ENCODE peak calls at places on chromosomes 4 and X, in four cellular contexts. Q is HepG2, I is Peyer's patch, C is IMR-90. H is an unnamed sample.

GRCh38 chr4:85928775-85929585 is 430.9 kb downstream of the MAPK10 start:
- DNase-seq in C (peak; percentile 47), I (no peak), Q (peak; percentile 54), H (peak; percentile 9)

GRCh38 chr4:76090241-76090691 is 15.8 kb downstream of the ART3 start:
- DNase-seq in Q (peak; percentile 13), C (peak; percentile 94), I (peak; percentile 22), H (peak; percentile 94)

GRCh38 chrX:43703211-43703791 is 47.2 kb downstream of the MAOA start:
- DNase-seq in Q (peak; percentile 48), I (no peak), C (peak; percentile 16), H (peak; percentile 50)

GRCh38 chr4:10035130-10035529 is 13.8 kb upstream of the SLC2A9 start:
- DNase-seq in C (no peak), I (no peak), Q (no peak), H (no peak)

GRCh38 chr4:112189754-112190153 is 41.8 kb upstream of the AP1AR start:
- DNase-seq in I (no peak), C (peak; percentile 12), Q (no peak), H (peak; percentile 54)

GRCh38 chr4:124139044-124139443 is 573.5 kb downstream of the ANKRD50 start:
- DNase-seq in Q (no peak), C (no peak), I (no peak), H (no peak)

GRCh38 chr4:143025111-143025704 is 159.5 kb upstream of the USP38 start:
- DNase-seq in I (no peak), Q (peak; percentile 9), C (peak; percentile 33), H (peak; percentile 66)

GRCh38 chr4:74038161-74039064 is at the start of gene CXCL3:
- DNase-seq in Q (no peak), I (peak; percentile 18), C (peak; percentile 40), H (peak; percentile 74)

GRCh38 chr4:119604266-119604665 is 24.3 kb downstream of the PDE5A start:
- DNase-seq in I (no peak), Q (no peak), C (no peak), H (no peak)

GRCh38 chrX:71930298-71930697 is 19.7 kb downstream of the NHSL2 start:
- DNase-seq in Q (no peak), I (no peak), C (no peak), H (peak; percentile 40)

GRCh38 chr4:80071643-80072606 is 1.1 kb downstream of the ANTXR2 start:
- DNase-seq in Q (peak; percentile 6), C (peak; percentile 22), I (peak; percentile 71), H (peak; percentile 46)

GRCh38 chr4:504076-504475 is 5.1 kb downstream of the PIGG start:
- DNase-seq in C (no peak), Q (no peak), I (no peak), H (peak; percentile 14)

GRCh38 chr4:47465008-47465407 is 1.5 kb upstream of the COMMD8 start:
- DNase-seq in I (no peak), Q (no peak), C (no peak), H (no peak)

GRCh38 chr4:153541426-153542096 is 75.4 kb downstream of the TMEM131L start:
- DNase-seq in C (peak; percentile 95), Q (no peak), I (no peak), H (peak; percentile 88)

GRCh38 chrX:106286053-106286650 is 118.0 kb downstream of the PWWP3B start:
- DNase-seq in Q (peak; percentile 50), I (no peak), C (no peak), H (no peak)

GRCh38 chrX:41384041-41384705 is 50.2 kb downstream of the DDX3X start:
- DNase-seq in I (peak; percentile 61), Q (no peak), C (peak; percentile 86), H (peak; percentile 82)

GRCh38 chrX:38859602-38860001 is 58.3 kb downstream of the MID1IP1 start:
- DNase-seq in Q (no peak), C (peak; percentile 52), I (no peak), H (peak; percentile 42)

GRCh38 chrX:154986826-154987575 is 35.5 kb downstream of the F8 start:
- DNase-seq in Q (no peak), C (no peak), I (no peak), H (peak; percentile 12)

GRCh38 chr4:78864405-78865024 is 74.7 kb downstream of the PAQR3 start:
- DNase-seq in Q (peak; percentile 74), C (peak; percentile 85), I (no peak), H (peak; percentile 92)

DNA sequence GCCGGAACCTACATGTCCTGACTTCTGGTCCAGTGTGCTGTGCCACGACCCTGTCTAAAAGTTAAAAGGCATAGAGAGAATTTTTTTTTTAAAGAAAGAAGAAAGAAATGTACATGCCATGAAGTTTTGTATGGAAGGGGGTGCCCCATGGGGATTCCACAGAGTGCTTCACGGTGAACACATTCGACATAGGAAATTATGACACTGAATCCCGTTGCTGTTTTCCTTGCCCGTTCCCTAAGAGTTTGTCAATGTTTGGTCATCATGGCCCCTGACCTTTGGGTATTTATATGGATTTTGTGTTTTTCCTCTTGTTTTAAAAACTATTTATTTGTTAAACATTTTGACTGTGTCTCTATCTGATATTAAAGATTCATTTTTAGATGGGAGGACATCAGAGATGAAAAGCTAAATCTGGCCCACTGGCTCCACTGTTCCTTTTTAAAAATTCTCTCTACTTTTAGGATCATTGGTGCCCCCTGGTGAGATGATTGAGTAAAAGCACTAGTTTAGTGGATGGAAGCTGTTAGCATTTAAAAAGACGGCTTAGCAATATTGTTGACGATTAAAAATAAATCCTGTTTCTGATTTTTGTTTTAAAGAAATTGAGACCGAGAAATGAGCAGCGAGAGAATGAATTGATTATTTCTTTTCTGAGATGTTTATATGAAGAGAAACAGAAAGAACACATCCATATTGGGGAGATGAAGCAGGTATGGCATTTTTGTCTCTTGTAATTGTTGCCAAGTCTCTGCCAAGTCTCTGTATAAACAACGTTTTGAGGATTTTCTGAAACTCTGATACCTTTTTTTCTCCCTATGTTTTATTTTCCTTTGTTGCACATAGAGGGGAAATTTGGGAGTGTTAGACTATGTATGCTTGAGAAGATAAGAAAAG is 75.0 kb downstream of the PTTG2 start:
- DNase-seq in Q (peak; percentile 66), C (peak; percentile 70), I (peak; percentile 24), H (peak; percentile 84)
- TF ChIP-seq CTCF in Q (peak; percentile 59), C (peak; percentile 75), I (peak; percentile 80), H (peak; percentile 62)

GRCh38 chrX:22135994-22136684 is 104.0 kb downstream of the PHEX start:
- DNase-seq in Q (peak; percentile 11), I (no peak), C (peak; percentile 60), H (peak; percentile 83)

GRCh38 chrX:22141061-22141460 is 108.9 kb downstream of the PHEX start:
- DNase-seq in I (no peak), C (no peak), Q (no peak), H (no peak)

GRCh38 chrX:22135171-22135711 is 103.1 kb downstream of the PHEX start:
- DNase-seq in I (no peak), C (peak; percentile 45), Q (no peak), H (peak; percentile 33)

GRCh38 chrX:22134681-22135080 is 102.6 kb downstream of the PHEX start:
- DNase-seq in C (peak; percentile 86), I (no peak), Q (peak; percentile 22), H (peak; percentile 74)

DNA sequence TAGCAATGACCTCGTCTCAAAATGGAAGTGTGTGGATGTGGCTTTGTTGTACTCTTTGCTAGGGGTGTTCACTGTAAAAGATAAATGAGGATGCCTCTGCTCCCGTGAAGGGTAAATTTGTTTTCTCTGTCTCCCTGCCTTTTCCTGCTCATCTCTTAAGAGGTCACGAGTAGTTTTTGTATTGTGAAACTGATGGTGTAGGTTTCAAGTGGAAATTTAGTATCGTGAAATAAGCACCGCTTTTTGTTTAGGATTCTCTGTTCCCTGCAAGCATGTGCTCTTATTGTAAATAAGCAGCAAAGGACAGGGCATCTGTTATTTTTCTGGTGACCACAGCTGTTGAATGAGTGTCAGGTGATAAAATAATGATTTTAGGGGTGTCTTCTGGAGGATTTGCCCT is 104.6 kb downstream of the PHEX start:
- DNase-seq in Q (no peak), C (peak; percentile 7), I (no peak), H (no peak)
- TF ChIP-seq CTCF in Q (no peak), C (no peak), I (no peak), H (no peak)

DNA sequence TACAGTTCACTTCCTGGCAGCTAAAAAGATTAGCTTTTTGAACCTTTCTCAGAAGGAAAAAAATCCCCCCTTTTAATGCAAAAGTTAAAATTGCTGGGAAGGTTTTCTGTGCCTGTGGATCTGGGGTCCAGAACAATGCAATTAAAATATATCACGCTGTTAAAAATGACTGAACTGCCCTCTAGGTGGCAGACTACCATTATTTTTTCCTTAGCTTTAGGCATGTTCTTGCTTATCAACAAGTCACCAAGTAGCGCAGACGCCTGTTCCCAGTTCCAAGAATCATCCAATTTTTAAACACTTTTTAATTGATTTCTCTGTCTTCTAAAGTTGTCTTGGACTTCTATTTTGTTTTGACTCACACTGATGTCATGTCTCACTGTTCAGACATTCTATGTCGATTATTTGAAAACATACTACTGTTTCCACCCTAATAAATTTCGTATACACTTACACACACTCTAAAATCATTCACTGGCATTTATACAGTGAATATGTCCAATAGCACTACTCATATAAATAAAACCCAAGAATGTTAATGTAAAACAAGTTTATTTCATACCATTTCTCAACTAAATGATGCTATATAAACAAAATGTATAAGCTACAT is 661.6 kb downstream of the RAPGEF2 start:
- DNase-seq in I (no peak), C (no peak), Q (peak; percentile 31), H (peak; percentile 22)
- TF ChIP-seq CTCF in I (peak; percentile 41), C (peak; percentile 43), Q (peak; percentile 62), H (peak; percentile 36)

GRCh38 chr4:65943076-65943475 is 272.8 kb upstream of the EPHA5 start:
- DNase-seq in C (no peak), I (no peak), Q (peak; percentile 63), H (peak; percentile 75)
- TF ChIP-seq CTCF in C (no peak), I (no peak), Q (no peak), H (no peak)

DNA sequence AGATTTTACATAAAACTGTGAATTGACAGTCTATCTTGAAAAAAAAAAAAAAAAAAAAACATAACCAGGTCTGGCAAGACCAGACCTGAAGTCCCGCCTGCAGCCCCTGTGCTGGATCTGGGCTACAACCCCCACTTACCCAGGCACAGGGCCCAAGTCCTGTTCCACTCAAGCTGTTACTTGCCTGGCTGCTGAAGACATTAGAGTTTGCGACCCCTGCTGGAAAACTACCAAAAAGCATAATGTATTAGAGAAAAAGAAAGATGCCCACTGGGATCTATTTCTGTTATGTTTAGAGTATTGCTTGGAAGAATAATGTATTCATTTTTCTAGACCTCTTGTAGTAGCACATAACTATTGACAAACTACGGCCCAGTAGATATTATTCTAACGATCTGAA is 4.7 kb downstream of the HS3ST1 start:
- DNase-seq in I (peak; percentile 40), C (peak; percentile 4), Q (peak; percentile 39), H (peak; percentile 30)
- TF ChIP-seq CTCF in I (peak; percentile 29), C (no peak), Q (peak; percentile 59), H (peak; percentile 26)

GRCh38 chr4:13859423-13859822 is 231.9 kb upstream of the BOD1L1 start:
- DNase-seq in Q (no peak), I (no peak), C (no peak), H (no peak)

GRCh38 chr4:13857397-13857796 is 229.9 kb upstream of the BOD1L1 start:
- DNase-seq in Q (no peak), C (no peak), I (no peak), H (no peak)

GRCh38 chr4:13857800-13858199 is 230.3 kb upstream of the BOD1L1 start:
- DNase-seq in I (no peak), Q (no peak), C (no peak), H (no peak)

GRCh38 chr4:13856387-13856786 is 228.9 kb upstream of the BOD1L1 start:
- DNase-seq in I (no peak), Q (no peak), C (no peak), H (no peak)

GRCh38 chr4:13860126-13860525 is 232.6 kb upstream of the BOD1L1 start:
- DNase-seq in Q (peak; percentile 60), C (no peak), I (no peak), H (peak; percentile 10)
- TF ChIP-seq CTCF in Q (peak; percentile 27), C (no peak), I (no peak), H (peak; percentile 3)